ENCODE peak calls at places on chromosomes 12 and 14, in four cellular contexts. Z is GM23338; L is foreskin fibroblast; J is stimulated activated CD4-positive, alpha-beta T cell treated with anti-CD3 and anti-CD28 coated beads, Interleukin-1b, Interleukin-23, amount 100 ng/mL, for 4 hours. G is an unnamed sample.

GRCh38 chr12:111942557-111942956 is 70.4 kb downstream of the TMEM116 start:
- DNase-seq in Z (no peak), J (no peak), L (peak; percentile 83), G (peak; percentile 74)

GRCh38 chr14:70392676-70393075 is 24.2 kb downstream of the SYNJ2BP start:
- DNase-seq in Z (no peak), L (peak; percentile 7), J (no peak), G (no peak)

GRCh38 chr12:57242329-57242690 is 8.7 kb downstream of the STAC3 start:
- DNase-seq in L (peak; percentile 31), Z (no peak), J (no peak), G (no peak)

GRCh38 chr12:37543131-37543965 is 773.2 kb upstream of the ALG10B start:
- DNase-seq in L (no peak), Z (no peak), J (no peak), G (no peak)

GRCh38 chr12:44076892-44077291 is 241.0 kb downstream of the TMEM117 start:
- DNase-seq in L (no peak), J (no peak), Z (no peak), G (no peak)

GRCh38 chr12:86774841-86775386 is 518.7 kb upstream of the MGAT4C start:
- DNase-seq in L (peak; percentile 8), Z (no peak), J (no peak), G (no peak)

GRCh38 chr14:104011824-104012517 is 69.6 kb upstream of the RD3L start:
- DNase-seq in Z (no peak), J (no peak), L (no peak), G (no peak)

GRCh38 chr12:115857160-115857920 is 420.2 kb downstream of the MED13L start:
- DNase-seq in Z (peak; percentile 43), J (no peak), L (peak; percentile 6), G (no peak)

GRCh38 chr12:48022676-48023385 is 18.6 kb upstream of the COL2A1 start:
- DNase-seq in J (no peak), L (no peak), Z (peak; percentile 67), G (no peak)

GRCh38 chr12:76268267-76268666 is 79.9 kb downstream of the BBS10 start:
- DNase-seq in Z (no peak), J (no peak), L (peak; percentile 78), G (peak; percentile 64)

GRCh38 chr12:50635857-50636256 is 128.0 kb upstream of the ATF1 start:
- DNase-seq in Z (no peak), J (no peak), L (no peak), G (no peak)

GRCh38 chr14:39229222-39229543 is 4.5 kb upstream of the MIA2 start:
- DNase-seq in L (peak; percentile 7), J (peak; percentile 36), Z (no peak), G (no peak)

GRCh38 chr12:124829008-124829707 is 34.5 kb downstream of the SCARB1 start:
- DNase-seq in Z (no peak), J (no peak), L (peak; percentile 96), G (peak; percentile 96)

GRCh38 chr12:45727994-45728624 is 1.4 kb upstream of the ARID2 start:
- DNase-seq in Z (no peak), J (no peak), L (no peak), G (no peak)

GRCh38 chr12:54385251-54385914 is 850 bp upstream of the ZNF385A start:
- DNase-seq in Z (peak; percentile 69), J (no peak), L (no peak), G (no peak)

GRCh38 chr14:101962503-101962874 is 1.9 kb upstream of the DYNC1H1 start:
- DNase-seq in L (peak; percentile 95), Z (no peak), J (no peak), G (peak; percentile 92)

GRCh38 chr12:93311827-93312226 is 65.9 kb upstream of the NUDT4 start:
- DNase-seq in J (no peak), Z (no peak), L (no peak), G (no peak)

GRCh38 chr12:75289678-75290200 is 40.4 kb downstream of the CAPS2 start:
- DNase-seq in J (no peak), Z (no peak), L (peak; percentile 54), G (no peak)

GRCh38 chr12:84585996-84586395 is 326.6 kb downstream of the SLC6A15 start:
- DNase-seq in Z (no peak), L (peak; percentile 84), J (no peak), G (peak; percentile 27)

GRCh38 chr14:77157716-77158115 is 16.1 kb upstream of the ZDHHC22 start:
- DNase-seq in Z (no peak), J (no peak), L (no peak), G (no peak)

GRCh38 chr12:120599672-120600537 is 18.7 kb upstream of the POP5 start:
- DNase-seq in J (no peak), Z (peak; percentile 58), L (no peak), G (no peak)

G was measured in brain microvascular endothelial cell.